ENCODE peak calls at places on chromosome X, in six cellular contexts. M is BJ, E is lower lobe of right lung, U is psoas muscle, B is dorsolateral prefrontal cortex, K is esophagus squamous epithelium. J is an unnamed sample.
A peak's percentile ranks its signal among the peaks of the same experiment; 100 is the strongest.

GRCh38 chrX:1877780-1878179 is 262.9 kb downstream of the ASMT start:
- DNase-seq in B (no peak), M (no peak), U (no peak), E (no peak), K (no peak), J (no peak)

GRCh38 chrX:134377537-134377936 is 82.4 kb upstream of the HPRT1 start:
- DNase-seq in K (no peak), B (no peak), U (no peak), M (no peak), E (no peak), J (no peak)

GRCh38 chrX:39613997-39614679 is 483.6 kb downstream of the BCOR start:
- DNase-seq in U (no peak), M (no peak), E (peak; percentile 64), K (no peak), B (no peak), J (no peak)

GRCh38 chrX:103183912-103184311 is 31.0 kb upstream of the BEX4 start:
- DNase-seq in U (no peak), B (no peak), M (no peak), K (no peak), E (no peak), J (no peak)

GRCh38 chrX:112839856-112840255 is 775 bp downstream of the AMOT start:
- DNase-seq in U (no peak), K (no peak), B (no peak), E (no peak), M (no peak), J (no peak)

GRCh38 chrX:121128946-121129345 is 81.5 kb downstream of the GLUD2 start:
- DNase-seq in M (no peak), U (no peak), K (no peak), E (no peak), B (no peak), J (no peak)

GRCh38 chrX:10501606-10502005 is 118.8 kb downstream of the MID1 start:
- DNase-seq in K (no peak), M (no peak), B (no peak), U (no peak), E (no peak), J (no peak)

GRCh38 chrX:48476919-48477318 is 920 bp downstream of the FTSJ1 start:
- DNase-seq in B (no peak), M (no peak), K (no peak), U (no peak), E (no peak), J (no peak)

GRCh38 chrX:110395877-110396276 is 37.2 kb downstream of the RTL9 start:
- DNase-seq in U (no peak), B (no peak), M (no peak), E (no peak), K (no peak), J (no peak)

GRCh38 chrX:84168574-84168973 is 19.4 kb downstream of the RPS6KA6 start:
- DNase-seq in E (no peak), M (no peak), U (no peak), B (no peak), K (no peak), J (no peak)

GRCh38 chrX:42151808-42152207 is 228.5 kb upstream of the CASK start:
- DNase-seq in U (no peak), M (no peak), E (no peak), K (no peak), B (no peak), J (no peak)

GRCh38 chrX:87961471-87961870 is 443.9 kb downstream of the KLHL4 start:
- DNase-seq in B (no peak), M (no peak), K (no peak), E (no peak), U (no peak), J (no peak)

GRCh38 chrX:39050427-39050826 is 249.2 kb downstream of the MID1IP1 start:
- DNase-seq in B (no peak), M (no peak), U (no peak), K (no peak), E (no peak), J (no peak)

GRCh38 chrX:125757794-125758564 is 408.1 kb downstream of the DCAF12L2 start:
- DNase-seq in E (no peak), B (no peak), U (no peak), K (no peak), M (no peak), J (no peak)

GRCh38 chrX:132058050-132058449 is 34.9 kb downstream of the STK26 start:
- DNase-seq in B (no peak), K (no peak), U (no peak), M (no peak), E (no peak), J (no peak)

GRCh38 chrX:18173494-18174180 is 47.0 kb downstream of the BEND2 start:
- DNase-seq in E (no peak), M (no peak), B (no peak), U (peak; percentile 50), K (no peak), J (no peak)

GRCh38 chrX:111823068-111823467 is 52.9 kb upstream of the TRPC5OS start:
- DNase-seq in E (no peak), B (no peak), K (no peak), U (no peak), M (no peak), J (no peak)

GRCh38 chrX:12994321-12994720 is 19.4 kb downstream of the TMSB4X start:
- DNase-seq in M (no peak), B (no peak), U (no peak), K (no peak), E (no peak), J (no peak)

GRCh38 chrX:71128915-71129765 is 10.7 kb downstream of the MED12 start:
- DNase-seq in K (no peak), E (peak; percentile 76), U (peak; percentile 74), M (no peak), B (peak; percentile 76), J (peak; percentile 9)

GRCh38 chrX:65528705-65529340 is 5.8 kb downstream of the LAS1L start:
- DNase-seq in E (no peak), U (peak; percentile 70), M (no peak), K (no peak), B (no peak), J (no peak)

GRCh38 chrX:118228456-118228855 is 111.8 kb upstream of the KLHL13 start:
- DNase-seq in B (no peak), M (no peak), U (no peak), E (no peak), K (no peak), J (no peak)

GRCh38 chrX:36266155-36266554 is 346.6 kb downstream of the CFAP47 start:
- DNase-seq in K (no peak), B (no peak), U (no peak), M (no peak), E (no peak), J (no peak)

GRCh38 chrX:47366051-47366722 is 4.2 kb upstream of the ZNF157 start:
- DNase-seq in K (no peak), E (peak; percentile 66), B (peak; percentile 71), U (peak; percentile 75), M (no peak), J (peak; percentile 34)

GRCh38 chrX:34631826-34632225 is 25.3 kb downstream of the TMEM47 start:
- DNase-seq in B (no peak), K (no peak), M (no peak), E (no peak), U (no peak), J (no peak)

GRCh38 chrX:15785176-15785735 is 5.0 kb upstream of the ZRSR2 start:
- DNase-seq in B (no peak), E (no peak), K (no peak), M (no peak), U (no peak), J (no peak)

GRCh38 chrX:140141444-140142029 is 176.2 kb upstream of the CXorf66 start:
- DNase-seq in U (no peak), K (no peak), M (no peak), B (no peak), E (no peak), J (no peak)

GRCh38 chrX:38649674-38650647 is 88.6 kb downstream of the TSPAN7 start:
- DNase-seq in K (no peak), M (no peak), E (no peak), U (peak; percentile 80), B (no peak), J (no peak)

GRCh38 chrX:134172588-134173259 is 64.3 kb upstream of the CCDC160 start:
- DNase-seq in K (no peak), M (no peak), E (peak; percentile 48), U (peak; percentile 61), B (peak; percentile 49), J (no peak)

GRCh38 chrX:132749406-132749805 is 209.0 kb downstream of the HS6ST2 start:
- DNase-seq in M (no peak), K (no peak), E (no peak), B (no peak), U (no peak), J (no peak)

GRCh38 chrX:103254171-103254824 is 657 bp downstream of the TCEAL8 start:
- DNase-seq in E (peak; percentile 65), U (peak; percentile 55), B (peak; percentile 54), M (no peak), K (no peak), J (peak; percentile 34)

GRCh38 chrX:12814434-12814833 is 23.2 kb downstream of the PRPS2 start:
- DNase-seq in M (no peak), B (no peak), U (no peak), K (no peak), E (no peak), J (no peak)

GRCh38 chrX:72061091-72061490 is 70.6 kb downstream of the RTL5 start:
- DNase-seq in U (no peak), E (no peak), M (no peak), B (no peak), K (no peak), J (no peak)

GRCh38 chrX:40736170-40736505 is 796 bp upstream of the MED14 start:
- DNase-seq in B (no peak), U (no peak), K (no peak), M (no peak), E (no peak), J (no peak)
- TF ChIP-seq CTCF in B (no peak), U (no peak), K (no peak), M (no peak), E (no peak), J (no peak)

DNA sequence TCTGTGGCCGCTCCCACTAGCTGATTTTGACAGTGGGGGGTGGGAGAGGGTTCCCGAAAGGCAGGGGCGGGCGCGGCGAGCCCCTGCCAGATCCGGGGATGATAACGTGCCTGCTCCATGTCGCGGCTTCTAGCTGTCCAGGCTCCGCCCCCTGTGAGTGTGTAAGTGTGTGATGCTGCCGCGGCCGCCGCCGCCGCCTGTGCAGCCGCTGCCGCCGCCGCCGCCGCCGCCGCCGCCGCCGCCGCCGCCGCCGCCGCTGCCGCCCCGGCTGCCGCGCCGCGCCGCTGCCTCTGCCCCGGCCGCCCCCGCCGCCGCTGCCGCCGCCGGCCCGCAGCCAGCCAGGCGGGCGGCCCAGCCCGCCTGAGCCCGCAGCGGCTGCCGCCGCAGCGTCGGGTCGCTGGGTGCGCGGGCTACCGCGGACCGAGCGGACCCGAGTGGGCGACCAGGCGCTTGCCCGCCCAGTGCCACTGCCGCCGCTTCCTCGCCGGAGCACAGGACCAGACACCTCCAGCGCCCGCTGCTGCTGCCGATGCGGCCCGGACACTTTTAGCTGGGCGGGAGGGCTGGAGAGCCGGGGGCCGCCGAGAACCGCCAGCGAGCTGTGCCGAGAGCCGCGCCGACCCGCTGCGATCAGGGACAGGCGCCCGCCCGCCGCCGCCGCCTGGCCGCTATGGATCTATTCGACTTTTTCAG is at the start of gene AFF2:
- DNase-seq in M (no peak), U (peak; percentile 57), K (no peak), E (peak; percentile 49), B (peak; percentile 49), J (no peak)
- H3K4me3 ChIP-seq in M (peak within 1 kb of the TSS; percentile 21), U (peak within 1 kb of the TSS; percentile 53), K (peak within 1 kb of the TSS; percentile 17), E (peak within 1 kb of the TSS; percentile 51), B (peak within 1 kb of the TSS; percentile 55), J (peak within 1 kb of the TSS; percentile 40)

GRCh38 chrX:81414630-81415029 is 212.7 kb downstream of the SH3BGRL start:
- DNase-seq in B (no peak), E (no peak), M (no peak), K (no peak), U (no peak), J (no peak)
- TF ChIP-seq CTCF in B (no peak), E (no peak), M (no peak), K (no peak), U (peak; percentile 7), J (no peak)

GRCh38 chrX:153966841-153967535 is 4.6 kb downstream of the HCFC1 start:
- DNase-seq in E (no peak), M (no peak), K (no peak), B (no peak), U (peak; percentile 49), J (no peak)
- H3K4me3 ChIP-seq in E (peak overlapping the region; percentile 74), M (no peak overlapping the region), K (no peak overlapping the region), B (peak overlapping the region; percentile 9), U (peak overlapping the region; percentile 80), J (no peak overlapping the region)

J was measured in kidney epithelial cell.